ENCODE peak calls at places on chromosomes 5 and 9, in six cellular contexts. C, P, D, M, R and U are unnamed samples.

GRCh38 chr5:154794525-154795234 is 39.5 kb downstream of the LARP1 start:
- DNase-seq in C (no peak), P (no peak), D (no peak), M (no peak), R (no peak), U (no peak)

GRCh38 chr9:130042406-130042930 is 521 bp downstream of the FNBP1 start:
- DNase-seq in C (no peak), P (no peak), D (no peak), M (no peak), R (no peak), U (no peak)

GRCh38 chr9:107737987-107738743 is 248.6 kb upstream of the KLF4 start:
- DNase-seq in C (no peak), P (no peak), D (peak; percentile 65), M (no peak), R (no peak), U (no peak)

GRCh38 chr5:174159327-174160247 is 114.1 kb downstream of the NSG2 start:
- DNase-seq in C (no peak), P (no peak), D (peak; percentile 91), M (no peak), R (no peak), U (no peak)

GRCh38 chr5:102889033-102889432 is 133.9 kb downstream of the PAM start:
- DNase-seq in C (no peak), P (no peak), D (no peak), M (no peak), R (no peak), U (no peak)

GRCh38 chr5:88688242-88688959 is 194.6 kb downstream of the MEF2C start:
- DNase-seq in C (no peak), P (no peak), D (no peak), M (no peak), R (no peak), U (no peak)

GRCh38 chr9:111870774-111871542 is 25.7 kb upstream of the UGCG start:
- DNase-seq in C (no peak), P (no peak), D (no peak), M (peak; percentile 19), R (no peak), U (no peak)

GRCh38 chr5:141757402-141757801 is 75.4 kb upstream of the ARAP3 start:
- DNase-seq in C (peak; percentile 75), P (no peak), D (peak; percentile 47), M (no peak), R (no peak), U (no peak)

GRCh38 chr9:89684912-89685636 is 80.3 kb downstream of the GADD45G start:
- DNase-seq in C (no peak), P (no peak), D (no peak), M (no peak), R (no peak), U (no peak)

GRCh38 chr5:178460598-178461425 is 129.4 kb downstream of the COL23A1 start:
- DNase-seq in C (peak; percentile 75), P (no peak), D (peak; percentile 61), M (peak; percentile 54), R (peak; percentile 13), U (no peak)

GRCh38 chr9:6194934-6195333 is 20.7 kb upstream of the IL33 start:
- DNase-seq in C (no peak), P (no peak), D (no peak), M (no peak), R (no peak), U (no peak)

GRCh38 chr9:130765135-130766030 is 69.7 kb upstream of the ABL1 start:
- DNase-seq in C (no peak), P (no peak), D (no peak), M (no peak), R (no peak), U (no peak)